ENCODE peak calls at places on chromosomes 2 and 18, in six cellular contexts. H is right cardiac atrium, Z is fibroblast of lung, C is aorta, W is A549, S is HL-60. Q is an unnamed sample.

GRCh38 chr2:36411962-36412444 is 56.4 kb downstream of the CRIM1 start:
- DNase-seq in H (no peak), Z (no peak), C (no peak), W (no peak), S (no peak), Q (no peak)

GRCh38 chr2:38386377-38386776 is 9.3 kb upstream of the ATL2 start:
- DNase-seq in H (no peak), Z (no peak), C (no peak), W (no peak), S (no peak), Q (no peak)

GRCh38 chr2:189233527-189233926 is 54.0 kb upstream of the COL5A2 start:
- DNase-seq in H (no peak), Z (peak), C (no peak), W (no peak), S (no peak), Q (no peak)

GRCh38 chr2:227191367-227191766 is 26.9 kb downstream of the COL4A3 start:
- DNase-seq in H (no peak), Z (peak), C (no peak), W (peak), S (no peak), Q (no peak)

GRCh38 chr2:217277646-217278048 is 417.8 kb upstream of the TNP1 start:
- DNase-seq in H (no peak), Z (peak), C (peak), W (peak), S (no peak), Q (no peak)

GRCh38 chr2:47321411-47322031 is 81.4 kb upstream of the MSH2 start:
- DNase-seq in H (no peak), Z (peak), C (no peak), W (no peak), S (no peak), Q (no peak)

GRCh38 chr2:102253753-102254150 is 57.6 kb upstream of the IL1RL1 start:
- DNase-seq in H (no peak), Z (peak), C (no peak), W (no peak), S (no peak), Q (no peak)

GRCh38 chr18:12121175-12122095 is 27.8 kb downstream of the ANKRD62 start:
- DNase-seq in H (no peak), Z (peak), C (no peak), W (no peak), S (no peak), Q (peak)

GRCh38 chr2:177984739-177985138 is 87.8 kb downstream of the PDE11A start:
- DNase-seq in H (no peak), Z (no peak), C (no peak), W (no peak), S (no peak), Q (no peak)

GRCh38 chr2:177397501-177398289 is 5.1 kb downstream of the AGPS start:
- DNase-seq in H (peak), Z (peak), C (no peak), W (no peak), S (no peak), Q (no peak)

DNA sequence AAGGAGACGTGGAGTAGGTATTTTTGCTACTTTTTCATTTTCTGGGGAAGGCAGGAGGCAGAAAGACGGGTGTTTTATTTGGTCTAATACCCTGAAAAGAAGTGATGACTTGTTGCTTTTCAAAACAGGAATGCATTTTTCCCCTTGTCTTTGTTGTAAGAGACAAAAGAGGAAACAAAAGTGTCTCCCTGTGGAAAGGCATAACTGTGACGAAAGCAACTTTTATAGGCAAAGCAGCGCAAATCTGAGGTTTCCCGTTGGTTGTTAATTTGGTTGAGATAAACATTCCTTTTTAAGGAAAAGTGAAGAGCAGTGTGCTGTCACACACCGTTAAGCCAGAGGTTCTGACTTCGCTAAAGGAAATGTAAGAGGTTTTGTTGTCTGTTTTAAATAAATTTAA is 3.4 kb downstream of the FZD7 start:
- DNase-seq in H (no peak), Z (peak), C (no peak), W (no peak), S (no peak), Q (no peak)
- H3K27ac ChIP-seq in H (no peak), Z (peak), C (no peak), W (no peak), S (no peak), Q (no peak)

GRCh38 chr2:105390454-105390853 is 8.4 kb downstream of the FHL2 start:
- DNase-seq in H (no peak), Z (no peak), C (no peak), W (no peak), S (no peak), Q (no peak)
- H3K27ac ChIP-seq in H (peak), Z (peak), C (no peak), W (peak), S (no peak), Q (no peak)

GRCh38 chr2:32161296-32161695 is 4.4 kb upstream of the SLC30A6 start:
- DNase-seq in H (no peak), Z (no peak), C (no peak), W (no peak), S (no peak), Q (no peak)

GRCh38 chr2:32159678-32160077 is 6.0 kb upstream of the SLC30A6 start:
- DNase-seq in H (no peak), Z (no peak), C (no peak), W (no peak), S (no peak), Q (no peak)
- H3K27ac ChIP-seq in H (no peak), Z (no peak), C (no peak), W (no peak), S (no peak), Q (no peak)

GRCh38 chr2:199798004-199798403 is 53.0 kb downstream of the FTCDNL1 start:
- DNase-seq in H (no peak), Z (no peak), C (no peak), W (no peak), S (no peak), Q (no peak)

GRCh38 chr2:199804831-199805230 is 46.2 kb downstream of the FTCDNL1 start:
- DNase-seq in H (no peak), Z (no peak), C (no peak), W (no peak), S (no peak), Q (no peak)

GRCh38 chr2:199797431-199797830 is 53.6 kb downstream of the FTCDNL1 start:
- DNase-seq in H (no peak), Z (no peak), C (no peak), W (no peak), S (no peak), Q (no peak)

GRCh38 chr2:199798881-199799580 is 52.0 kb downstream of the FTCDNL1 start:
- DNase-seq in H (peak), Z (peak), C (no peak), W (no peak), S (no peak), Q (no peak)
- H3K27ac ChIP-seq in H (no peak), Z (no peak), C (no peak), W (no peak), S (no peak), Q (no peak)

GRCh38 chr2:235614900-235615712 is 121.3 kb downstream of the AGAP1 start:
- DNase-seq in H (peak), Z (peak), C (peak), W (no peak), S (no peak), Q (no peak)
- H3K27ac ChIP-seq in H (peak), Z (peak), C (no peak), W (no peak), S (no peak), Q (no peak)

GRCh38 chr18:51053822-51054221 is 23.8 kb downstream of the SMAD4 start:
- DNase-seq in H (no peak), Z (no peak), C (no peak), W (no peak), S (no peak), Q (no peak)
- H3K27ac ChIP-seq in H (no peak), Z (no peak), C (no peak), W (no peak), S (no peak), Q (no peak)

GRCh38 chr18:9109523-9109922 is 7.0 kb downstream of the NDUFV2 start:
- DNase-seq in H (no peak), Z (peak), C (no peak), W (no peak), S (no peak), Q (no peak)
- H3K27ac ChIP-seq in H (no peak), Z (peak), C (no peak), W (no peak), S (no peak), Q (no peak)